ENCODE peak calls at places on chromosomes 12 and 14, in four cellular contexts. O, Q, B and W are unnamed samples.

GRCh38 chr12:112479413-112479812 is 60.7 kb downstream of the PTPN11 start:
- DNase-seq in O (no peak), Q (no peak), B (no peak), W (no peak)

GRCh38 chr12:70828391-70828790 is 92.1 kb downstream of the PTPRR start:
- DNase-seq in Q (no peak), O (no peak), B (no peak), W (no peak)

GRCh38 chr14:20327005-20327869 is 5.8 kb downstream of the CCNB1IP1 start:
- DNase-seq in O (no peak), B (peak; percentile 43), Q (no peak), W (no peak)

GRCh38 chr12:70741266-70741665 is 104.0 kb upstream of the PTPRB start:
- DNase-seq in Q (no peak), B (no peak), O (no peak), W (no peak)

GRCh38 chr14:25406818-25407217 is 356.9 kb upstream of the STXBP6 start:
- DNase-seq in Q (peak; percentile 81), O (no peak), B (peak; percentile 44), W (peak; percentile 32)

GRCh38 chr12:49706351-49707126 is 666 bp downstream of the FMNL3 start:
- DNase-seq in O (peak; percentile 21), Q (peak; percentile 90), B (no peak), W (peak; percentile 44)

GRCh38 chr12:89655851-89656250 is 52.8 kb downstream of the ATP2B1 start:
- DNase-seq in O (no peak), B (no peak), Q (no peak), W (no peak)

GRCh38 chr12:102964872-102965271 is 7.4 kb downstream of the ASCL1 start:
- DNase-seq in Q (peak; percentile 89), O (no peak), B (peak; percentile 24), W (no peak)

GRCh38 chr14:68977741-68978549 is 1.2 kb downstream of the ACTN1 start:
- DNase-seq in B (peak; percentile 70), Q (peak; percentile 80), O (peak; percentile 39), W (peak; percentile 70)

GRCh38 chr12:105275997-105276760 is 40.2 kb upstream of the APPL2 start:
- DNase-seq in Q (no peak), O (no peak), B (no peak), W (no peak)

GRCh38 chr12:65607271-65607880 is 216.9 kb upstream of the HMGA2 start:
- DNase-seq in B (peak; percentile 10), Q (no peak), O (no peak), W (no peak)

GRCh38 chr12:4212845-4213244 is 60.7 kb upstream of the CCND2 start:
- DNase-seq in B (no peak), O (no peak), Q (no peak), W (no peak)

GRCh38 chr12:116015525-116015924 is 262.0 kb downstream of the MED13L start:
- DNase-seq in Q (no peak), B (peak; percentile 40), O (no peak), W (no peak)

GRCh38 chr14:77647853-77648252 is 31.4 kb upstream of the SPTLC2 start:
- DNase-seq in O (no peak), Q (no peak), B (no peak), W (no peak)

GRCh38 chr12:131028587-131029338 is 75.1 kb downstream of the ADGRD1 start:
- DNase-seq in B (no peak), Q (no peak), O (no peak), W (peak; percentile 76)

GRCh38 chr14:61080591-61081010 is 99.6 kb downstream of the SLC38A6 start:
- DNase-seq in Q (peak; percentile 57), O (no peak), B (no peak), W (no peak)

GRCh38 chr12:14393736-14394135 is 28.3 kb downstream of the ATF7IP start:
- DNase-seq in Q (no peak), O (no peak), B (no peak), W (no peak)

GRCh38 chr14:79947440-79947839 is 263.9 kb downstream of the DIO2 start:
- DNase-seq in Q (no peak), B (no peak), O (no peak), W (no peak)

GRCh38 chr12:26100966-26101744 is 23.7 kb downstream of the BHLHE41 start:
- DNase-seq in Q (peak; percentile 50), B (peak; percentile 89), O (no peak), W (peak; percentile 77)

GRCh38 chr12:132739600-132740312 is 21.9 kb downstream of the ANKLE2 start:
- DNase-seq in Q (peak; percentile 39), O (no peak), B (no peak), W (no peak)
- H3K27ac ChIP-seq in Q (no peak overlapping the region), O (no peak overlapping the region), B (no peak overlapping the region), W (no peak overlapping the region)

DNA sequence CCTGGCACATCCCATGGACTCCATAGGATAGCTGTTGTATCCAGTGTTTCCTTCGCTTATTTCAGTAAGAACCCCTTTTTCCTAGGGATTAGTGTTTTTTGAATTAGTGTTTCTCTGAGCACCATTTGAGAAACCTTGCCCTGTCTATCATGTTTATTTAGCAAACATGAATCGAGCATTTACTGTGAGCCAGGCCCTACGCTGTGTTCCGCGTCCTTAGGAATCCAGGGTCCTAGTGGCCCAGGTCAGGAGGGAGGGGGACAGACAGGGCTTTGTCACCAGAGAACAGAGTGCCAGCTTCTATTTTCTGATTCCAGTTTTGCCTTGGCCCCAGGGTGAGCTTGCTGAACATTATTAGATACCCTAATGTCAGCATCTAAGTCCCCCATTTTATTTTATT is 2.5 kb downstream of the TEAD4 start:
- DNase-seq in O (no peak), B (no peak), Q (peak; percentile 58), W (no peak)
- H3K4me3 ChIP-seq in O (no peak overlapping the region), B (no peak overlapping the region), Q (peak overlapping the region; percentile 91), W (no peak overlapping the region)

GRCh38 chr14:71050227-71050823 is 143.1 kb downstream of the PCNX1 start:
- DNase-seq in B (no peak), O (no peak), Q (no peak), W (no peak)
- TF ChIP-seq CTCF in B (no peak), O (peak; percentile 19), Q (peak; percentile 72), W (no peak)

DNA sequence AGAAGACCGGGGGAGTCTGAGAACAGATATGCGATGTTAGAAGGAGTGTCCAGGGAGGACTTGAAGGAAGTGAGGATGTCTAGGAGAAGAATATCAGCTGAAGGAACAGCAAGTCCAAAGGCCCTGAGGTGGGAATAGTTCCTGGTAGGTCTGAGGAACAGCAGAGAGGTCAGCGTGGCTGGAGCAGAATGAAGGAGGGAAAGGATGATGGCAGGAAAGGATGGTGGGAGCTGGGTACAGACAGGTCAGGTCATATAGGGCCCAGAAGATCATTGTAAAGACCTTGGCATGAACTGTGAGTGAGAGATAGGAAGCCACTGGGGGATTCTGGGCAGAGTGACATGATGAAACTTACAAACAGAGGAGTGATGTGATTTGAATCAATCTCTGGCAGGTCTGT is 171.0 kb downstream of the ETV6 start:
- DNase-seq in Q (no peak), O (no peak), B (no peak), W (no peak)
- H3K27ac ChIP-seq in Q (no peak overlapping the region), O (no peak overlapping the region), B (no peak overlapping the region), W (no peak overlapping the region)

GRCh38 chr14:100567877-100568163 is 19.4 kb downstream of the BEGAIN start:
- DNase-seq in B (no peak), Q (no peak), O (no peak), W (no peak)

GRCh38 chr14:100568998-100569733 is 18.1 kb downstream of the BEGAIN start:
- DNase-seq in B (no peak), Q (no peak), O (no peak), W (no peak)

GRCh38 chr14:100567009-100567876 is 20.0 kb downstream of the BEGAIN start:
- DNase-seq in O (no peak), B (peak; percentile 52), Q (no peak), W (no peak)

GRCh38 chr14:100569734-100570251 is 17.4 kb downstream of the BEGAIN start:
- DNase-seq in Q (no peak), B (no peak), O (no peak), W (no peak)

DNA sequence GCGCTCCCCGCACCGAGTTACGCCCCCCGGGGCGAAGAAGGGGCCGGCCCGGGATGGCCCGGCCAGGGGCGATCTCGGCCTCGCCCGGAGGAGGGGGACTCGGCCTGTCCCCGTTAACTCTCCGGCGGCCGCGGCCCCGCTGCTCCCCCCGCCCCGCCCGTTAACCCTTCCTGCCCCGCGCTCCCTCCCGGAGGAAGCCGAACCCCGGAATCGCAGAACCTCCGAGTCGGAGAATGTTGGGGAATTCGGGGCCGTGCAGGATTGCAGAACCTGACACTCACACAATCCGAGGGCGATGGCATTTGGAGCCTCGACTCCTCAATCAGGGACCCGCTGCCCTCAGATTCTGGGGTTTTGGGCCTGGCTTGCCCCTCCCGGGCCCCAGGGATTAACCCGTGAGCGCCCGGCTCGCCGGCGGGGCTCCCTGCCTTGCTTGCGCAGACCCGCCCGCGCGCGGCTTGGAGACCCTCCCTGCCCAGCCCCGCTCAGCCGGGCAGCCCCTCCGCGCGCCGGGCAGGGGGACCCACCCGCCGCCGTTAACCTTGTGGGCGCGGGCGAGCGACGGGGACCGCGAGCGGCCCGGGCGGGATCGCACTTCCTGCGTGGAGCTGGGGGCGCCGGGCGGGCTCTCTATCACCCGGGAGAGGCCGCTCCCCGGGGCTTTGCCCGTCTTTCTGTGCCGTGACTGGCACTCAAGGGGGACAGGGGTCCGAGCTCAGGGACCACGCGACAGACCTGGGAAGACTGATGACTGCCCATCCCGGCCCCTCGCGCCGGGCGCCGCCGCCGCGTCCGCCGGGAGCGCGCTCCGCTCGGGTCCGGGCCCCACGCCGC is 18.8 kb downstream of the BEGAIN start:
- DNase-seq in O (no peak), Q (peak; percentile 70), B (no peak), W (no peak)
- H3K4me3 ChIP-seq in O (peak overlapping the region; percentile 37), Q (peak overlapping the region; percentile 70), B (peak overlapping the region; percentile 72), W (no peak overlapping the region)

DNA sequence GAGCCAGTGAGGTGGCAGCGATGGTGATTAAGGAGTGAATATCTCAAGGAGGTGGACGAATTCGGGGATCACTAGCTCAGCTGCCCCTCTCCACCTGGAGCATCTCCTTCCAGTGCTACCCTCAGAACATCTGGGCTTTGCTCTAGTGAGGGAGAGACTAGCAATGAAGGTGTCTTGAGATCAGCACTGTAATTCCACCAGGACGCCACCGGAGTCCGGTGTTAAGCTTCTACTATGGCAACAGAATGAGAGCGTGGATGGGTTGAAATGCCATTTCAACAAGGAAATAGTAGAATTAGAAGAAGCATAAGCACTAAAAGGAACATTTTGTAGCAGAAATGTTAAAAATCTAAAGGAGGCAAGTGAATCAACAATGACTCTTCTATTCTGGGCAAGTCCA is 61.1 kb downstream of the NTF3 start:
- DNase-seq in B (no peak), O (no peak), Q (peak; percentile 70), W (no peak)
- TF ChIP-seq CTCF in B (no peak), O (no peak), Q (peak; percentile 27), W (no peak)

GRCh38 chr14:97217094-97217885 is 420.1 kb downstream of the VRK1 start:
- DNase-seq in O (no peak), Q (peak; percentile 67), B (no peak), W (peak; percentile 5)
- H3K27ac ChIP-seq in O (no peak overlapping the region), Q (no peak overlapping the region), B (no peak overlapping the region), W (no peak overlapping the region)